ENCODE peak calls at places on chromosomes 4 and X, in four cellular contexts. T is IMR-90, D is left lung, H is right atrium auricular region. Z is an unnamed sample. For H3K4me1, the result is how much of the 10 kb centered on the place peaks cover.

GRCh38 chr4:64584981-64585557 is 175.8 kb upstream of the TECRL start:
- DNase-seq in H (no peak), D (no peak), T (peak), Z (peak)

GRCh38 chrX:7074908-7075204 is 72.7 kb upstream of the STS start:
- DNase-seq in T (no peak), H (no peak), D (no peak), Z (no peak)

GRCh38 chr4:83071116-83071515 is 36.1 kb downstream of the COPS4 start:
- DNase-seq in D (no peak), T (peak), H (no peak), Z (peak)

GRCh38 chr4:157075811-157076577 is at the start of gene GLRB:
- DNase-seq in H (no peak), T (peak), D (peak), Z (peak)

GRCh38 chr4:111814961-111815360 is 330.3 kb upstream of the FAM241A start:
- DNase-seq in H (no peak), T (no peak), D (no peak), Z (no peak)

GRCh38 chr4:158644341-158644740 is 27.3 kb downstream of the C4orf46 start:
- DNase-seq in D (no peak), H (no peak), T (no peak), Z (no peak)

GRCh38 chr4:2928242-2929155 is 34.7 kb downstream of the NOP14 start:
- DNase-seq in T (no peak), H (no peak), D (peak), Z (no peak)

GRCh38 chr4:84920591-84920990 is 45.9 kb downstream of the WDFY3 start:
- DNase-seq in T (peak), H (no peak), D (no peak), Z (peak)

GRCh38 chr4:30718021-30718888 is 1.9 kb upstream of the PCDH7 start:
- DNase-seq in T (peak), H (no peak), D (peak), Z (peak)

GRCh38 chr4:123876640-123877039 is 480.0 kb downstream of the SPRY1 start:
- DNase-seq in T (no peak), D (no peak), H (no peak), Z (peak)

GRCh38 chrX:96407043-96407442 is 277.6 kb upstream of the DIAPH2 start:
- DNase-seq in T (peak), H (no peak), D (no peak), Z (peak)

GRCh38 chr4:47032405-47033106 is 1.2 kb downstream of the GABRB1 start:
- DNase-seq in T (peak), H (peak), D (peak), Z (peak)

GRCh38 chr4:167114416-167114971 is 119.8 kb downstream of the SPOCK3 start:
- DNase-seq in T (no peak), D (no peak), H (no peak), Z (no peak)

GRCh38 chrX:10884246-10884645 is 226.9 kb upstream of the HCCS start:
- DNase-seq in D (no peak), T (peak), H (no peak), Z (peak)

GRCh38 chr4:142596595-142596994 is 249.5 kb downstream of the INPP4B start:
- DNase-seq in T (no peak), D (no peak), H (no peak), Z (no peak)

GRCh38 chr4:153438916-153439756 is 27.0 kb upstream of the TMEM131L start:
- DNase-seq in H (no peak), T (no peak), D (no peak), Z (no peak)

GRCh38 chr4:47686294-47686872 is 151.5 kb downstream of the CORIN start:
- DNase-seq in T (peak), D (peak), H (no peak), Z (peak)

GRCh38 chr4:138910914-138911336 is 104.7 kb upstream of the NOCT start:
- DNase-seq in D (peak), T (peak), H (peak), Z (peak)

GRCh38 chr4:171629182-171629581 is 184.0 kb upstream of the GALNTL6 start:
- DNase-seq in H (no peak), D (no peak), T (no peak), Z (no peak)
- H3K4me1 ChIP-seq in H (under half), D (under half), T (under half), Z (under half)

GRCh38 chr4:54660145-54660535 is 2.4 kb downstream of the KIT start:
- DNase-seq in H (no peak), T (no peak), D (no peak), Z (no peak)

GRCh38 chr4:54658321-54659093 is 750 bp downstream of the KIT start:
- DNase-seq in T (peak), H (no peak), D (peak), Z (peak)

GRCh38 chr4:54661156-54661555 is 3.4 kb downstream of the KIT start:
- DNase-seq in D (no peak), H (no peak), T (peak), Z (peak)

GRCh38 chr4:54660591-54660990 is 2.8 kb downstream of the KIT start:
- DNase-seq in T (no peak), H (no peak), D (no peak), Z (no peak)

GRCh38 chr4:54659213-54660144 is 1.7 kb downstream of the KIT start:
- DNase-seq in H (no peak), T (peak), D (no peak), Z (peak)
- H3K4me3 ChIP-seq in H (peak), T (peak), D (peak), Z (peak)

GRCh38 chrX:9420513-9420912 is 44.3 kb upstream of the TBL1X start:
- DNase-seq in D (no peak), H (no peak), T (peak), Z (no peak)
- H3K4me1 ChIP-seq in D (under half), H (under half), T (under half), Z (under half)

GRCh38 chr4:173332021-173332487 is 2.1 kb downstream of the HMGB2 start:
- DNase-seq in H (no peak), D (no peak), T (peak), Z (peak)
- H3K4me3 ChIP-seq in H (no peak), D (peak), T (no peak), Z (no peak)

GRCh38 chr4:1775731-1776500 is 17.2 kb upstream of the FGFR3 start:
- DNase-seq in D (no peak), T (no peak), H (no peak), Z (no peak)
- H3K4me1 ChIP-seq in D (under half), T (under half), H (under half), Z (under half)

DNA sequence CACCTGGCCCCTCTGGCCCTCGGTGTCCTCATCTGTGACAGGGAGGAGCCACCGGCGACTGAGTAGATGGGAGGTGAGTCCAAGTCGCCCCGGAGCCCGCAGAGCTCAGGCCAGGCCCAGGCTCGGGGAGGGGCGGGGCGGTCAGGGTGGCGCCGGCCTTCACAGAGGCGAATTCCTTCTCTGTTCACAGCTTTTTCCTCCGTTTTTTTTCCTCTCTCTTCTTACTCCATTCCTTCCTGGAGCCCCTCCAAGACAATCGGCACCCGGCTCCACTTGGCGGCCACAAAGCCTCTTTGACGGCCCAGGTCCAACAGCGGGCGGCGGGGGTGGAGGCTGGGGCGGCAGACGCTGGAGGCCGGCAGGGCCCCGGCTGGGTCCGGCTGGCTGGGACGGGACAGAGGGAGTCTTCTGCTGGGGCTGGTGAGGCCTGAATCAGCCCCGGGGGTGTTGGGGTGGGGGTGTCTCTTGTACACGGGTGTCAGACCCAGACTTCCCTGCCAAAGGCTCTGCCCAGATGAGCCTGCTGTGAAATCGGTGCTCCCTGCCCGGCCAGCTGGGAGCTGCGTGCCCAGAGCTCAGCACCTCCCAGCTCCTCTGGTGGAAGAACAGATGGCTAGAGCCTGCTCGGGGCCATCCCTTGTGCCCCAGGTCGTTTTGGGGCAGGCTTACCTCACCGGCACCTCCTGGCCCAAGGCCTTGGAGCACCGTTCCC is 22.6 kb downstream of the FGFRL1 start:
- DNase-seq in H (peak), D (no peak), T (peak), Z (no peak)
- H3K4me3 ChIP-seq in H (no peak), D (no peak), T (no peak), Z (peak)

DNA sequence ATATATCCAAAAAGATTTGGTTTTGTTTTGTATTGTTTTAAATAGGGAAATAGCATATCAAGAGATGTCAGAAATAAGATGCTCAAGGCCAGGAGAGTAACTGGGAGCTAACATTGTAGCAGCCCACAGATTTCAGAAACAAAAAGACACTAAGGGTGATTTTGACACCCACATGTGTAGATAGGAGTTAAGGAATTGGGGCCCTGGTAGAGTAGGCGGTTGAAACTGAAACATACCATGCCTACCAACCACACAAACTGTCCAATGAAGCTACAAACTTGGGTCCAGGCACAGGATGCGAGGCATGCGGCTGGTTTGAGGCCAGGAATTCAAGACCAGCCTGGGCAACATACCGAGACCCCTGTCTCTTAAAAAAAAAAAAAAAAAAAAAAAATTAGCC is 6.3 kb upstream of the HSPA4L start:
- DNase-seq in D (peak), T (no peak), H (no peak), Z (no peak)
- H3K4me1 ChIP-seq in D (under half), T (under half), H (under half), Z (under half)

GRCh38 chr4:80196259-80197131 is 808 bp upstream of the PRDM8 start:
- DNase-seq in H (no peak), T (peak), D (peak), Z (peak)
- H3K4me3 ChIP-seq in H (no peak), T (peak), D (peak), Z (peak)

GRCh38 chrX:40080896-40081678 is 16.7 kb downstream of the BCOR start:
- DNase-seq in D (no peak), T (no peak), H (no peak), Z (no peak)

GRCh38 chrX:40082447-40083119 is 15.2 kb downstream of the BCOR start:
- DNase-seq in T (no peak), D (peak), H (no peak), Z (no peak)

GRCh38 chrX:40083120-40083978 is 14.4 kb downstream of the BCOR start:
- DNase-seq in H (no peak), T (no peak), D (peak), Z (no peak)

GRCh38 chrX:40079572-40079971 is 18.2 kb downstream of the BCOR start:
- DNase-seq in H (no peak), T (no peak), D (no peak), Z (no peak)

GRCh38 chrX:40081679-40082068 is 16.1 kb downstream of the BCOR start:
- DNase-seq in H (no peak), D (no peak), T (no peak), Z (no peak)
- H3K4me1 ChIP-seq in H (under half), D (under half), T (under half), Z (under half)